ENCODE peak calls at places on chromosomes 3 and 15, in ten cellular contexts. U is A549, B is GM12878, E is NB4, M is WTC11, N is SK-N-SH, Q is HCT116, W is HepG2, R is endothelial cell of umbilical vein, Z is K562. P is an unnamed sample.

GRCh38 chr15:83498801-83499200 is 51.7 kb downstream of the SH3GL3 start:
- DNase-seq in R (no peak), Q (no peak), Z (no peak), B (no peak), U (no peak), E (no peak), N (no peak), M (peak), W (no peak), P (no peak)

GRCh38 chr3:13017361-13018038 is 55.7 kb downstream of the IQSEC1 start:
- DNase-seq in N (no peak), R (no peak), E (no peak), Q (no peak), B (no peak), M (no peak), U (no peak), W (no peak), Z (no peak), P (no peak)

GRCh38 chr3:76554717-76555116 is 485.2 kb upstream of the ROBO2 start:
- DNase-seq in Q (no peak), Z (no peak), N (peak), U (no peak), R (no peak), E (no peak), W (no peak), B (no peak), M (no peak), P (no peak)

GRCh38 chr3:149554826-149555225 is 80.3 kb downstream of the TM4SF4 start:
- DNase-seq in M (no peak), Z (no peak), U (peak), Q (peak), B (no peak), N (no peak), E (no peak), W (no peak), R (peak), P (no peak)

GRCh38 chr3:177300039-177300833 is 103.0 kb upstream of the TBL1XR1 start:
- DNase-seq in M (no peak), E (peak), B (peak), U (peak), R (peak), Z (peak), N (no peak), Q (no peak), W (peak), P (no peak)

GRCh38 chr15:98676586-98677270 is 28.4 kb downstream of the IGF1R start:
- DNase-seq in W (no peak), U (no peak), Q (no peak), E (no peak), Z (no peak), B (no peak), M (no peak), N (no peak), R (no peak), P (no peak)

GRCh38 chr15:80152896-80153876 is at the start of gene FAH:
- DNase-seq in W (peak), U (no peak), R (peak), Q (no peak), B (no peak), E (peak), N (peak), M (no peak), Z (no peak), P (no peak)

GRCh38 chr3:112770026-112770626 is 76.5 kb downstream of the CD200R1L start:
- DNase-seq in R (peak), M (peak), N (no peak), Q (peak), E (peak), Z (peak), W (no peak), U (peak), B (no peak), P (peak)

DNA sequence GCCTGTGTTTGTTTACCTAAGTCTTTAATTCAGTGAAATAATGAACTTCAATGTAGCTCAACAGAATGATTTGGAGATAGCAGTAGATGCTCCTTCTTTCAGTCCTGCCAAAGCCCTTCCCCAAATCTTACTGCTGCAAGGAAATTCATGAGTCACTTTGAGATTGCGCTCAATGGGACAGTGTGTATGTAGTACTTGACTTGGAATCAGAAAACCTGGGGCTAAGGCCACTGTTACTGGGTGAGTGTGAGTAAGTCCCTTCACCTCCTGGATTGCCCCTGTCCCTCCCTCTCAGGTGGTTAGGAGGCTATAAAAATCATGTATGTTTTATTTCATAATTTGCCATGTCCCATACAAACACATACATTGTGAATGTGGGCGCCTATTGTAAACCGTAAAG is 29.9 kb downstream of the ATP13A5 start:
- DNase-seq in Z (no peak), N (no peak), Q (no peak), E (no peak), M (no peak), B (no peak), R (no peak), W (no peak), U (no peak), P (no peak)
- TF ChIP-seq MAX in Z (no peak), N (no peak), Q (no peak), E (no peak), M (no peak), B (no peak), R (no peak), W (no peak), U (no peak), P (no peak)

DNA sequence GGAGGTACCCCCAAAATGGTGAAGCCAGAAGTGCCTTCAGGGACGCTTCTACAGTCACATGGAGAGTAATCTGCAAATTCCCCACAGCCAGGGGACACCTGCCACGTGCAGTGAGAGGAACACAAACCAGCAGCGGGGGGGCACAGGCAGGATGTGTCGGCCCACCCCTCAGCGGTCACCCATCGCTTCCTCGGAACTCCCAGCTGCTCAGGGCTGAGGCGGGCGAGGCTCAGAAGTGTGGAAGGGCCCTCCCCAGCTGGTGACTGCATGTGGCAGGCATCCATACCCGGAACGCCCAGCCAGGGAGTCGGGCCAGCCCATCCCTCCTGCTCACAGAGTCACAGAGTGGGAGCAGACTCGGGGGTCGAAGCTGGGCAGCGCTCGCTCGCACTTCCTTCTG is 63.7 kb downstream of the SLC12A8 start:
- DNase-seq in N (no peak), E (no peak), W (no peak), Z (no peak), B (no peak), U (no peak), M (no peak), R (no peak), Q (no peak), P (no peak)
- TF ChIP-seq MAX in N (no peak), E (no peak), W (no peak), Z (no peak), B (no peak), U (no peak), M (no peak), R (no peak), Q (no peak), P (no peak)

GRCh38 chr15:73697033-73697467 is 12.9 kb downstream of the CD276 start:
- DNase-seq in E (peak), R (peak), Z (peak), U (no peak), N (peak), Q (no peak), M (peak), B (peak), W (no peak), P (no peak)

GRCh38 chr15:73696641-73697001 is 12.4 kb downstream of the CD276 start:
- DNase-seq in B (no peak), N (no peak), Q (no peak), E (no peak), Z (no peak), W (no peak), M (no peak), U (no peak), R (no peak), P (no peak)

GRCh38 chr15:73699249-73700040 is 15.3 kb downstream of the CD276 start:
- DNase-seq in W (no peak), E (no peak), Z (no peak), B (no peak), U (no peak), Q (no peak), M (no peak), R (no peak), N (no peak), P (no peak)

GRCh38 chr15:73695773-73696640 is 11.8 kb downstream of the CD276 start:
- DNase-seq in R (no peak), U (no peak), W (no peak), B (no peak), N (no peak), Z (no peak), E (no peak), Q (no peak), M (no peak), P (no peak)

DNA sequence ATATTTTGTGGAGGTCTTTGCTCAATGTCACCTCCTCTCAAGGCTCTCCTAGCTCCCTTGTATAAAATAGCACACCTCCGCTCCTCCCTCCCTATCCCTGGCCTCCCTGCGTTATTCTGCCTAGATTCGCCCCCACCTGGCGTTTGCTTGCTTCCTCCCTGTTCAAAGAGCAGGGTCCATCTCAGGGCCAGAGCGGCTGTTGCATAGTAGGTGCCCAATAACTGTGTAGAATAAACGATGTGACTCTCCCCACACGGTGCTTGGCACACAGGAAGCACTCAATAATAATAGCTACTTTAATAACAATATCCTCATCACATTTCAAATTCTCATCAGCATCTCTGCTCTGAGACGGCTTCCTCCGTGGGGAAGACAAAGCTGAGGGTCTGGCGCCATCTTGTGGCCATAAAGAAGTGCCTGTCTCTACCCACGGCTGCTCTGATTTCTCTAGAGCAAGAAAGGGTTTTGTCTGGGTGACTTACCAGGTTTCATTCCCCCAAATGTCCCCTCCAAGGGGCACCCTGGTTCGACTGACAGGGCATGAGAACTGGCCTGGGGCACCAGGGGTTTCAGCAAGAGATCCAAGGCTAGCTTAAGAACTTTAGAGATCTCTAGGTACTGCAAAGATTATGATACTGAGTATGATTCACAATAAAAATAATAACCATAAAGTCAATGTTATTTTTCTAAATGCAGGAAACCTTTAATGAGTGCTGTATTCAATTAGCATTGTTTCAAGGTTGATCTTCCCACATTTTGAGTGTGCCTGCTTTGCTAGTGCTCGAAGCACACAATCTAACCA is 16.1 kb downstream of the CD276 start:
- DNase-seq in E (peak), M (peak), B (peak), N (peak), U (peak), Q (peak), W (peak), R (peak), Z (peak), P (peak)
- TF ChIP-seq MAX in E (no peak), M (no peak), B (no peak), N (no peak), U (no peak), Q (no peak), W (no peak), R (no peak), Z (no peak), P (no peak)

GRCh38 chr3:155739154-155739553 is 5.7 kb downstream of the PLCH1 start:
- DNase-seq in N (no peak), U (peak), M (no peak), W (peak), B (no peak), Q (no peak), E (peak), R (no peak), Z (peak), P (no peak)
- TF ChIP-seq MAX in N (no peak), U (no peak), M (no peak), W (no peak), B (no peak), Q (no peak), E (no peak), R (no peak), Z (no peak), P (no peak)

DNA sequence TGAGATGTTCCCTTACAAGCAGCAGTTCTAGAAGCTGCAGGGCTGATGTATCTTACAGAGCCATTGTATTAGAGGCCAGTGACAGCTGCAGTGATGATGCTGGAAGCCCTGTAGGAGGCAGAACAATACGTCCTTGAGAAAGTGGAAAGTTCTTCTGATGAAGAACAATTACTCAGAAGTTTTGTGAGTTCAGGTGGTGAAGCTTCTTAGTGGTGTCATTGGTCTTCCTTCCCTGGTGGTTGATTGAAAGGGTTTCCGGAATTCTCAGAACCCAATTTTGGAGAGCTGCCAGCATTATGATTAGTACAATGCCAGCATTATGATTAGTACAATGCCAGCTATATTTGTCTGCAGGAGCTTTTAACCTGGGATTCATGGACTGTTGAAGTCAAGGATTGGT is 356.4 kb downstream of the MFSD1 start:
- DNase-seq in Z (no peak), M (no peak), Q (peak), B (no peak), R (peak), U (no peak), N (no peak), W (no peak), E (no peak), P (no peak)
- TF ChIP-seq MAX in Z (no peak), M (no peak), Q (no peak), B (no peak), R (no peak), U (no peak), N (no peak), W (no peak), E (no peak), P (no peak)

DNA sequence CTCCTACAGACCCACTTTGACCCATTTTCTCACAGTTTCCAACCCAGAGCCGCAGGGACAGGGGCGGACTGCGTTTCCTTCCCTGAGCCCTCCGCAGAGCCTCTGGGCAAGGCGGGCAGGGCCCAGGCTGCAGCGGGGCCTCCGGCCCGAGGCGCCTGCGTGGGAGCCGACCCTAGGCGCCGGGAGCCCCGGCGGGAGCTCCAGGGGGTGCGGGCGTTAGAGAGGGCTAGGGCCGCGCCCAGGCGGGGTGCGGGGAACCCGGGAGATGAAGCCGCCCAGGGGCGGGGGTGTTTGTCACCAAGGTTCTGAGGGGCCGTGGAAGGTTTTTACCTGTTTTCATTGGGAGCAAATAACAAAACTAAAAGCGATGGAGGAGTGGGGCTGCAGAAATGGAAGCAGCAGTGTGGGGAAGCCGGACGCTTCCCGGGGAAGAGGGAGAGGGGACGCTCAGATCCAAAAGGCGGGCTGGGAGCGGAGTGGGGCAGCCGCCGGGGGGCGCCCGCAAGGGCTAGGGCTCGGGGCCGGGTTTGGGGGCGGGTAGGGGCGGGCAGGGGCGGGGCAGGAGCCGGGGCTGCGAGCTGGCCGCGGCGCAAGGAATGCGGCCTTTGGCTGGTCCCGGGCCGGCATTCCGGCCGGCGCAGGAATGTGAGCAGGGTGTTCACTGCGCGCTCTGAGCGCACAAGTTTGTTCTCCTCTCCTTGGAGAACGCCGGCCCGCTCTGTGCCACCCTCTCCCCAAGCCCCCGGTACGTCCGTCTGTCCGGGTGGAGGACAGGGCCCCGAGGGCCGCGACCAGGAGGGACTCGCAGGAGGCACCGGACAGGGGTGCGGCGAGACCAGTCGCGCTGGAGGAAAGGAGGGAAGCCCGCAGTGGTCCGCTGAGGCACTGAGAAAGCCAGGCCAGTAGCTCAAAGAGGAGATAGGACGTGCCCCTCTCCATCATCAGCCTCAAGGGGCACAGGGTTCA is 61.1 kb downstream of the AMOTL2 start:
- DNase-seq in U (peak), Z (peak), W (peak), E (no peak), M (peak), Q (no peak), R (peak), N (no peak), B (no peak), P (peak)
- TF ChIP-seq MAX in U (peak), Z (no peak), W (no peak), E (no peak), M (peak), Q (no peak), R (no peak), N (no peak), B (no peak), P (peak)

GRCh38 chr15:43370975-43371974 is at the start of the genes TUBGCP4 and ZSCAN29:
- DNase-seq in Q (peak), U (peak), R (peak), E (peak), W (peak), Z (peak), B (peak), M (peak), N (peak), P (peak)

GRCh38 chr15:43376017-43376705 is 5.3 kb downstream of the TUBGCP4 start:
- DNase-seq in U (peak), M (peak), N (peak), E (peak), R (peak), Z (peak), W (peak), Q (peak), B (peak), P (peak)

DNA sequence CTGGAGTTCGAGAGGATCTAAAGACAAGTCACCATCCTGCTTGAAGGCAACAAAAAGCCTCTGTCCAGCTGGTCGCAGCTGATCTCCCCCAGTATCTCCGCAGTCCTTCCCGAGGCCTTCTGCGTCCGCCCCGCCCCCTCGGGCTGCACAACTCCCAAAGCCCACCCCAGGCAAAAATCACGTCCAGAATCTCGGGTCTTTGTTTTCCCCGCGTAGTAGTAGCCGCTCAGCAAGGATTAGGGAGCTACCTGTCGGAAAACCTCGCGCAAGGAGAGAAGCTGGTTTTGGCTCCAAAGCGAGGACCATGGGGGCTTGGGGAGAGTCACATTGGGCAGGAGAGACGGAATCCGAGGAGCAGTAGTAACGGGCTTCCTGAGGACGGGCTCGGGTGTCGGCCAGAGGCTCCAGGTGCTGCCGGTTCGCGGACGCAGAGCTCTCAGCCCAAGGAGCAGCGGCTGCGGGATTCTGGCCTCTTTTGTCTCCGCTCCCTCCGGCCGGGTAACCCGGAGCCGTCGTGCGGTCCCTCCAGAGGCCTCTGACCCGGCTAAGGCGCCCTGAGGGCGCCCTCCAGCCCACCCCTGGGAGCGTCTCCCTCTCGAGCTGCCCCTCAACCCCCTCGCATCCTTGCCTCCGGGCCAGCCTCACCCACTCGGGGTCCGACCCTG is 401 bp downstream of the ZSCAN29 start:
- DNase-seq in U (no peak), Q (no peak), Z (peak), M (peak), W (peak), B (no peak), R (peak), E (peak), N (peak), P (no peak)
- TF ChIP-seq MAX in U (no peak), Q (no peak), Z (no peak), M (no peak), W (no peak), B (no peak), R (no peak), E (no peak), N (peak), P (no peak)

DNA sequence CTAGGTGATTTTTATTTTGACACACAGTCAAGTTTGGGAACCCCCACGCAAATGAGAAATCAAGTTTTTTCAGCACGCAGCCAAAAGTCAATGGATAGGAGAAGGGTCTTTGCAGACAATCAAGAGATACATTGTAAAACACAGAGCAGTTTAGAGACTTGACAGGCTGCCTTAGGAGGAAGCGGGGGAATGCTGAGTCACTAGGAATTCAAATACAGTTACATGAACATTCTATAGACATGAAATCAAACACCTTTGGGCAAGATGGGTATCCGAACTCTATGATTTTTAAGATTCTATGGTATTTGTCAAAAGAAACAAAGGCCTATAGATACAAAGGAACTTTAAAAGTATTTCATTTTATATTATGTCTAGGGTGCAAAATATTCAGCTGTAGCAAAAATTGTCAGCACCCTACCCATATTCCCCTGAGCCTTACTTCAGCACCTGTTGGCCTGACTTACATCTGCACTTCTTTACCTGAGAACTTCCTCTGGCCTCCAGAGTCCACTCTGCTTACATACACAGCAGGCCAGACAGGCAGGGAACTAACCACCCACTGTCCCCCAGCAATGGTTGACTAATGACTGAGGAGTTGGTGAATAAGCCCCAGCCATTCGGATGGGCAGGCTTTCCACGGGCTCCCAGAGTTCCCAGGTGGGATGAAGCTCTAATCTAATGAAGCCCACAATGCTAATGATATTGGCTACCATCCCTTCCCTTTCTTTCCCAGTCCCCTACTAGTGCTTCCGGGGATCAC is 289.3 kb upstream of the RORA start:
- DNase-seq in M (no peak), R (no peak), N (no peak), E (no peak), Q (no peak), B (no peak), W (no peak), U (peak), Z (no peak), P (no peak)
- TF ChIP-seq MAX in M (no peak), R (no peak), N (no peak), E (no peak), Q (no peak), B (no peak), W (no peak), U (no peak), Z (no peak), P (no peak)

GRCh38 chr3:154776549-154777230 is 303.4 kb upstream of the MME start:
- DNase-seq in E (no peak), M (no peak), U (no peak), N (no peak), R (no peak), Q (no peak), Z (no peak), W (no peak), B (no peak), P (no peak)
- TF ChIP-seq MAX in E (no peak), M (no peak), U (no peak), N (no peak), R (no peak), Q (no peak), Z (no peak), W (no peak), B (no peak), P (no peak)